ENCODE peak calls at places on chromosomes 13 and 19, in five cellular contexts. O is body of pancreas; D is vagina; G is left ventricle myocardium inferior; Z is CD8-positive, alpha-beta memory T cell. R is an unnamed sample. For H3K9me3, the result is how much of the 10 kb centered on the place peaks cover.

GRCh38 chr19:41708481-41708880 is at the start of gene CEACAM5:
- DNase-seq in O (no peak), D (no peak), G (no peak), Z (no peak), R (no peak)

GRCh38 chr13:111095031-111095840 is 19.9 kb upstream of the ARHGEF7 start:
- DNase-seq in O (no peak), D (no peak), G (no peak), Z (no peak), R (no peak)

GRCh38 chr13:100673831-100674362 is 698 bp downstream of the TMTC4 start:
- DNase-seq in O (peak), D (no peak), G (peak), Z (peak), R (peak)

GRCh38 chr19:41443813-41444455 is 978 bp downstream of the ERICH4 start:
- DNase-seq in O (no peak), D (no peak), G (no peak), Z (no peak), R (no peak)

GRCh38 chr19:48807590-48808308 is 3.1 kb downstream of the BCAT2 start:
- DNase-seq in O (peak), D (no peak), G (no peak), Z (no peak), R (no peak)

GRCh38 chr19:31220540-31220939 is 128.7 kb downstream of the TSHZ3 start:
- DNase-seq in O (peak), D (no peak), G (no peak), Z (no peak), R (no peak)

GRCh38 chr19:52922841-52923781 is at the start of gene ZNF888:
- DNase-seq in O (peak), D (peak), G (peak), Z (peak), R (peak)

GRCh38 chr19:9528757-9529336 is 9.6 kb downstream of the ZNF426 start:
- DNase-seq in O (no peak), D (no peak), G (no peak), Z (no peak), R (no peak)

GRCh38 chr13:74868044-74868443 is 613.9 kb downstream of the TBC1D4 start:
- DNase-seq in O (no peak), D (no peak), G (no peak), Z (no peak), R (no peak)

GRCh38 chr19:41428481-41428859 is 1.3 kb upstream of the B3GNT8 start:
- DNase-seq in O (no peak), D (no peak), G (no peak), Z (no peak), R (no peak)

DNA sequence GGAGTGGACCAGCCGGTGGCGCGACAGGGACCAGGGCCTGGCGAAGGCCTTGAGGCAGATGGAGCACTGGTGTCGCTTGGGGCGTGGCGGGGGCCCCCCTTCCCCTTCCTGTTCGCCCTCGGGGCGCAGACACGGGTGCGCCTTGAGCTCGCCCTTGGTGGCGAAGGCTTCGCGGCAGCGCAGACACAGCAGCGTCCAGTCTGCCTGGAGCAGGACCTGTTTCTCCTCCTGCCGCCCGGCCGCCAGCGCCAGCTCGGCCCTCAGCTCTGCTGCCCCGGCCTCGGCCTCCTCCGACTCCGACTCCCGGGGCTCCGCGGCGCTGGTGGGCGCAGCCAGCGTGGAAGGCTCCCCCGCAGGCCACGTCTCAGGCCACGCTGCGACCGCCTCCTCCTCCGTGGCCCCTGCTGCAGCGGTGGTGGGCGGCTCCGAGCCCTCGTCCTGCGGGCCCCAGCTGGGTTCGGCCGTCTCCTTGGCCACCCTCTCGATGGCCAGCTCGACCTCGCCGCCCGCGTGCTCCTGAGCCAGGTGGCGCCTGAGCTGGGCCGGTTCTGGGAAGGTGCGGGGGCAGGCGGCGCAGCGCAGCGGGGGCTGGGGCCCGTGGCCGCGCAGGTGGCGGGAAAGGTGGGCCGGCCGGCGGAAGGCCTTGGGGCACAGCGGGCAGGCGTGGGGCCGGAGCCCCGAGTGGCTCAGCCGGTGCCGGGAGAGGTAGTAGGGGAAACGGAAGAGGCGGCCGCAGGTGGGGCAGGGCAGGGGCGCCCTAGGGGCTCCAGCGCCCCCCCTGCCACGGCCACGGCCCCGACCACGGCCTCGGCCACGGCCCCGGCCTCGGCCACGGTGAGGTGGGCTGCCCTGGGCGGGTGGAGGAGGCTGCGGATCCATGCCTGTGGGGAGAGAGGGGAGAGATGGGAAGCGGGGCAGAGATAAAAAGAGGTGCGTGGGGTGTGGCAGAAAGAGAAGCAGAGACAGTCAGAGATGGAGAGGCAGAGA is 1.6 kb downstream of the ZNF579 start:
- DNase-seq in O (no peak), D (no peak), G (no peak), Z (no peak), R (no peak)
- H3K4me3 ChIP-seq in O (no peak), D (peak), G (peak), Z (no peak), R (peak)

GRCh38 chr13:114225610-114226009 is 9.1 kb upstream of the CDC16 start:
- DNase-seq in O (no peak), D (no peak), G (no peak), Z (no peak), R (no peak)

GRCh38 chr13:114226088-114226487 is 8.6 kb upstream of the CDC16 start:
- DNase-seq in O (peak), D (peak), G (no peak), Z (no peak), R (no peak)

GRCh38 chr13:114224201-114224600 is 10.5 kb upstream of the CDC16 start:
- DNase-seq in O (no peak), D (peak), G (no peak), Z (no peak), R (no peak)

GRCh38 chr13:114219406-114219805 is 15.3 kb upstream of the CDC16 start:
- DNase-seq in O (no peak), D (no peak), G (no peak), Z (no peak), R (no peak)

GRCh38 chr13:114222461-114222968 is 12.2 kb upstream of the CDC16 start:
- DNase-seq in O (peak), D (peak), G (no peak), Z (no peak), R (no peak)
- H3K9me3 ChIP-seq in O (under half), D (under half), G (under half), Z (under half), R (under half)

GRCh38 chr19:4375620-4376228 is 24.6 kb downstream of the SH3GL1 start:
- DNase-seq in O (peak), D (no peak), G (no peak), Z (no peak), R (peak)
- H3K4me3 ChIP-seq in O (no peak), D (no peak), G (no peak), Z (no peak), R (no peak)

DNA sequence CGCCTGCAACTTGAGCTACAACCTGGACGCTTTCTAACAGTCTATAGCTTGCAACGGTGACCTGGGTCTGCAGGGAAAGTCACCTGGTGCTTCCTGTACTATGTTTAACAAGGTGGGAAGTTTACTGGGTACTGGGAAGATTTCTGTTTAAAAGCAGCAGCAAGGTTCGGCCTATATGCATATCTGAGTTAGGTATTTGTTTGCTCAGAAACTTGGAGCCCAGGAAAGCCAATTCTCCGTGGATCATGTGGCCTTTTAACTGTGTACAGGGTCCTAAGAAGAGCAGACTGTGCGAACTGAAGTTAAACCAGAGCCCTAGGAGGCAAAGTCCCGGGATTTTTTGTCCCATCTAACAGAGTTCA is 103.1 kb downstream of the STK24 start:
- DNase-seq in O (no peak), D (no peak), G (no peak), Z (no peak), R (no peak)
- H3K9me3 ChIP-seq in O (under half), D (under half), G (under half), Z (under half), R (under half)

R was measured in MG63.